ENCODE peak calls at places on chromosomes 13 and 19, in six cellular contexts. J is prostate gland; L is NCI-H460; Q is cardiac fibroblast; H is stimulated activated naive CD4-positive, alpha-beta T cell treated with Interleukin-2 at 50 U/mL for 16 hours; W is endothelial cell. O is an unnamed sample.

GRCh38 chr13:107271226-107271625 is 703.3 kb upstream of the ARGLU1 start:
- DNase-seq in H (no peak), J (no peak), Q (peak), L (no peak), W (no peak), O (no peak)

GRCh38 chr13:21616880-21617279 is 12.9 kb upstream of the MICU2 start:
- DNase-seq in Q (no peak), H (no peak), L (no peak), W (no peak), J (no peak), O (no peak)

GRCh38 chr19:17555929-17556813 is 722 bp downstream of the COLGALT1 start:
- DNase-seq in J (peak), L (no peak), Q (peak), W (peak), H (peak), O (peak)

GRCh38 chr19:53871448-53871847 is 3.8 kb downstream of the MYADM start:
- DNase-seq in H (no peak), Q (no peak), J (no peak), L (no peak), W (no peak), O (no peak)

GRCh38 chr19:13788991-13789390 is 6.3 kb upstream of the ZSWIM4 start:
- DNase-seq in J (no peak), Q (peak), H (no peak), L (no peak), W (no peak), O (peak)

GRCh38 chr13:34371645-34372044 is 553.7 kb downstream of the RFC3 start:
- DNase-seq in Q (no peak), W (no peak), J (no peak), L (no peak), H (no peak), O (no peak)

GRCh38 chr19:15284091-15284490 is 48.2 kb downstream of the BRD4 start:
- DNase-seq in H (no peak), J (no peak), L (no peak), Q (no peak), W (no peak), O (no peak)

GRCh38 chr13:82758056-82758455 is 1124.2 kb downstream of the SLITRK1 start:
- DNase-seq in W (no peak), Q (peak), H (no peak), L (no peak), J (no peak), O (no peak)

GRCh38 chr19:1183543-1184172 is 9.6 kb upstream of the SBNO2 start:
- DNase-seq in W (no peak), J (no peak), H (no peak), L (no peak), Q (no peak), O (peak)

GRCh38 chr13:34462843-34463242 is 479.2 kb upstream of the NBEA start:
- DNase-seq in H (no peak), W (no peak), J (no peak), L (no peak), Q (peak), O (no peak)

GRCh38 chr19:1163934-1164683 is 10.0 kb downstream of the SBNO2 start:
- DNase-seq in L (no peak), Q (no peak), W (no peak), J (no peak), H (no peak), O (no peak)

GRCh38 chr19:12997225-12997966 is 2.1 kb downstream of the NFIX start:
- DNase-seq in H (no peak), W (no peak), J (no peak), L (no peak), Q (no peak), O (no peak)

GRCh38 chr13:25840931-25841330 is 210.9 kb downstream of the SHISA2 start:
- DNase-seq in J (no peak), Q (no peak), W (no peak), H (no peak), L (no peak), O (no peak)

GRCh38 chr13:112782433-112783010 is 92.7 kb downstream of the ATP11A start:
- DNase-seq in L (no peak), J (no peak), W (no peak), Q (no peak), H (no peak), O (peak)

GRCh38 chr19:11130824-11131455 is 24.6 kb downstream of the SPC24 start:
- DNase-seq in Q (peak), W (peak), L (peak), J (peak), H (peak), O (peak)

GRCh38 chr19:2755448-2755705 is 15.6 kb upstream of the SLC39A3 start:
- DNase-seq in L (no peak), Q (no peak), J (no peak), W (no peak), H (no peak), O (no peak)

GRCh38 chr19:46000497-46001246 is 5.4 kb downstream of the CCDC61 start:
- DNase-seq in J (peak), H (peak), Q (no peak), W (peak), L (no peak), O (peak)

GRCh38 chr13:104431895-104432294 is 1365.7 kb upstream of the SLC10A2 start:
- DNase-seq in J (no peak), L (no peak), Q (no peak), W (no peak), H (no peak), O (no peak)

GRCh38 chr13:106534844-106535551 is 464 bp downstream of the EFNB2 start:
- DNase-seq in Q (peak), H (no peak), L (no peak), W (peak), J (no peak), O (peak)

GRCh38 chr19:13074378-13074777 is 28.3 kb downstream of the LYL1 start:
- DNase-seq in H (no peak), Q (no peak), L (no peak), J (no peak), W (no peak), O (no peak)

GRCh38 chr13:112719016-112719415 is 29.2 kb downstream of the ATP11A start:
- DNase-seq in H (no peak), W (no peak), L (no peak), Q (no peak), J (no peak), O (no peak)

GRCh38 chr13:30600470-30600869 is 17.2 kb upstream of the USPL1 start:
- DNase-seq in W (no peak), J (no peak), H (no peak), Q (peak), L (no peak), O (no peak)

GRCh38 chr19:53664760-53665159 is 33.0 kb downstream of the DPRX start:
- DNase-seq in L (no peak), J (no peak), Q (no peak), H (no peak), W (no peak), O (no peak)

GRCh38 chr19:48955308-48955958 is 758 bp downstream of the BAX start:
- DNase-seq in H (no peak), W (no peak), L (no peak), J (no peak), Q (no peak), O (no peak)

GRCh38 chr19:48419158-48419920 is 25.9 kb downstream of the GRIN2D start:
- DNase-seq in Q (peak), H (peak), W (peak), J (no peak), L (no peak), O (peak)

GRCh38 chr13:42497798-42498197 is 76.2 kb upstream of the TNFSF11 start:
- DNase-seq in L (no peak), H (peak), J (no peak), W (no peak), Q (peak), O (no peak)

GRCh38 chr13:101916758-101917474 is 464.4 kb downstream of the ITGBL1 start:
- DNase-seq in J (no peak), W (peak), L (no peak), Q (no peak), H (no peak), O (no peak)

GRCh38 chr19:18700501-18701249 is 17.2 kb downstream of the CRTC1 start:
- DNase-seq in Q (peak), J (peak), L (no peak), H (peak), W (peak), O (peak)

GRCh38 chr19:41871573-41872383 is 5.3 kb upstream of the CD79A start:
- DNase-seq in J (no peak), L (no peak), Q (no peak), H (peak), W (no peak), O (peak)

GRCh38 chr19:4715529-4716221 is 8.0 kb downstream of the DPP9 start:
- DNase-seq in Q (no peak), W (no peak), L (no peak), J (no peak), H (no peak), O (no peak)

GRCh38 chr13:73268306-73268705 is 209.5 kb downstream of the KLF5 start:
- DNase-seq in L (no peak), Q (peak), J (no peak), W (no peak), H (no peak), O (no peak)

GRCh38 chr13:27659466-27659865 is 37.8 kb downstream of the POLR1D start:
- DNase-seq in W (no peak), Q (no peak), J (no peak), L (no peak), H (no peak), O (no peak)

GRCh38 chr13:62305758-62306157 is 890.1 kb upstream of the PCDH20 start:
- DNase-seq in L (no peak), H (no peak), Q (no peak), J (no peak), W (no peak), O (no peak)

GRCh38 chr13:59532405-59532804 is 631.3 kb downstream of the DIAPH3 start:
- DNase-seq in H (no peak), J (no peak), L (no peak), W (no peak), Q (peak), O (no peak)

O was measured in activated effector memory CD4-positive, alpha-beta T cell treated with anti-CD3 and anti-CD28 coated beads, Interleukin-2, amount 50 U/mL, for 16 hours.